ENCODE peak calls at places on chromosomes 7 and 10, in five cellular contexts. One of them, this sample, is unnamed.

GRCh38 chr7:54995631-54996340 is 23.0 kb upstream of the EGFR start:
- DNase-seq in NCI-H1417: no peak
- DNase-seq in kidney tubule cell: peak
- DNase-seq in psoas muscle: no peak
- DNase-seq in AG10803: peak
- DNase-seq in this sample: peak

GRCh38 chr10:99676895-99677294 is 17.6 kb downstream of the ENTPD7 start:
- DNase-seq in kidney tubule cell: no peak
- DNase-seq in NCI-H1417: no peak
- DNase-seq in psoas muscle: no peak
- DNase-seq in AG10803: peak
- DNase-seq in this sample: no peak

GRCh38 chr7:127909424-127910152 is 121.6 kb downstream of the LRRC4 start:
- DNase-seq in kidney tubule cell: no peak
- DNase-seq in AG10803: no peak
- DNase-seq in psoas muscle: no peak
- DNase-seq in NCI-H1417: no peak
- DNase-seq in this sample: no peak

GRCh38 chr10:59993931-59994330 is 87.6 kb upstream of the CCDC6 start:
- DNase-seq in psoas muscle: no peak
- DNase-seq in NCI-H1417: no peak
- DNase-seq in kidney tubule cell: peak
- DNase-seq in AG10803: no peak
- DNase-seq in this sample: peak

GRCh38 chr7:106022193-106022821 is 59.2 kb downstream of the CDHR3 start:
- DNase-seq in kidney tubule cell: no peak
- DNase-seq in psoas muscle: no peak
- DNase-seq in NCI-H1417: no peak
- DNase-seq in AG10803: no peak
- DNase-seq in this sample: no peak

GRCh38 chr10:122143238-122143841 is 127.8 kb upstream of the BTBD16 start:
- DNase-seq in kidney tubule cell: no peak
- DNase-seq in psoas muscle: no peak
- DNase-seq in NCI-H1417: no peak
- DNase-seq in AG10803: no peak
- DNase-seq in this sample: peak

GRCh38 chr10:7512487-7512886 is 101.7 kb upstream of the SFMBT2 start:
- DNase-seq in NCI-H1417: peak
- DNase-seq in AG10803: no peak
- DNase-seq in kidney tubule cell: no peak
- DNase-seq in psoas muscle: no peak
- DNase-seq in this sample: no peak

GRCh38 chr7:124051978-124052377 is 19.1 kb upstream of the TMEM229A start:
- DNase-seq in psoas muscle: no peak
- DNase-seq in AG10803: no peak
- DNase-seq in NCI-H1417: no peak
- DNase-seq in kidney tubule cell: no peak
- DNase-seq in this sample: no peak

GRCh38 chr10:31319602-31320178 is 674 bp downstream of the ZEB1 start:
- DNase-seq in psoas muscle: no peak
- DNase-seq in AG10803: no peak
- DNase-seq in NCI-H1417: no peak
- DNase-seq in kidney tubule cell: no peak
- DNase-seq in this sample: no peak

GRCh38 chr7:134789967-134790685 is 10.7 kb downstream of the CALD1 start:
- DNase-seq in AG10803: peak
- DNase-seq in NCI-H1417: peak
- DNase-seq in kidney tubule cell: no peak
- DNase-seq in psoas muscle: no peak
- DNase-seq in this sample: no peak

GRCh38 chr7:9657257-9657656 is 1223.8 kb downstream of the NXPH1 start:
- DNase-seq in NCI-H1417: peak
- DNase-seq in kidney tubule cell: no peak
- DNase-seq in AG10803: no peak
- DNase-seq in psoas muscle: no peak
- DNase-seq in this sample: no peak

GRCh38 chr10:66246177-66246576 is 679.7 kb upstream of the LRRTM3 start:
- DNase-seq in AG10803: no peak
- DNase-seq in kidney tubule cell: no peak
- DNase-seq in psoas muscle: no peak
- DNase-seq in NCI-H1417: no peak
- DNase-seq in this sample: no peak

GRCh38 chr10:62665771-62666170 is 138.7 kb upstream of the ADO start:
- DNase-seq in kidney tubule cell: no peak
- DNase-seq in psoas muscle: no peak
- DNase-seq in NCI-H1417: peak
- DNase-seq in AG10803: no peak
- DNase-seq in this sample: no peak

GRCh38 chr7:35415411-35415822 is 161.5 kb upstream of the TBX20 start:
- DNase-seq in AG10803: no peak
- DNase-seq in kidney tubule cell: no peak
- DNase-seq in psoas muscle: no peak
- DNase-seq in NCI-H1417: no peak
- DNase-seq in this sample: no peak

GRCh38 chr10:114486938-114487814 is 82.9 kb upstream of the AFAP1L2 start:
- DNase-seq in kidney tubule cell: peak
- DNase-seq in NCI-H1417: peak
- DNase-seq in AG10803: no peak
- DNase-seq in psoas muscle: no peak
- DNase-seq in this sample: peak

GRCh38 chr10:101063548-101064414 is 2.0 kb downstream of the KAZALD1 start:
- DNase-seq in AG10803: no peak
- DNase-seq in kidney tubule cell: no peak
- DNase-seq in psoas muscle: no peak
- DNase-seq in NCI-H1417: peak
- DNase-seq in this sample: no peak

GRCh38 chr10:48449501-48450232 is 143.2 kb downstream of the MAPK8 start:
- DNase-seq in AG10803: no peak
- DNase-seq in kidney tubule cell: no peak
- DNase-seq in NCI-H1417: no peak
- DNase-seq in psoas muscle: no peak
- DNase-seq in this sample: no peak

GRCh38 chr7:111744501-111745155 is 182.3 kb upstream of the IMMP2L start:
- DNase-seq in psoas muscle: no peak
- DNase-seq in kidney tubule cell: peak
- DNase-seq in NCI-H1417: no peak
- DNase-seq in AG10803: peak
- DNase-seq in this sample: peak

GRCh38 chr7:37277513-37277912 is 171.2 kb downstream of the ELMO1 start:
- DNase-seq in NCI-H1417: no peak
- DNase-seq in AG10803: no peak
- DNase-seq in psoas muscle: no peak
- DNase-seq in kidney tubule cell: no peak
- DNase-seq in this sample: no peak

GRCh38 chr7:34296663-34297062 is 361.4 kb upstream of the NPSR1 start:
- DNase-seq in kidney tubule cell: peak
- DNase-seq in NCI-H1417: no peak
- DNase-seq in AG10803: peak
- DNase-seq in psoas muscle: no peak
- DNase-seq in this sample: no peak

GRCh38 chr7:103712991-103713778 is 267.2 kb upstream of the SLC26A5 start:
- DNase-seq in psoas muscle: no peak
- DNase-seq in AG10803: peak
- DNase-seq in NCI-H1417: no peak
- DNase-seq in kidney tubule cell: no peak
- DNase-seq in this sample: no peak

GRCh38 chr10:21401196-21401595 is 124.3 kb downstream of the SKIDA1 start:
- DNase-seq in psoas muscle: no peak
- DNase-seq in kidney tubule cell: peak
- DNase-seq in NCI-H1417: no peak
- DNase-seq in AG10803: peak
- DNase-seq in this sample: peak

GRCh38 chr7:31488562-31489203 is 25.2 kb upstream of the ITPRID1 start:
- DNase-seq in psoas muscle: peak
- DNase-seq in AG10803: peak
- DNase-seq in kidney tubule cell: peak
- DNase-seq in NCI-H1417: peak
- DNase-seq in this sample: peak

GRCh38 chr7:101153969-101154692 is at the start of gene AP1S1:
- DNase-seq in kidney tubule cell: peak
- DNase-seq in NCI-H1417: peak
- DNase-seq in AG10803: peak
- DNase-seq in psoas muscle: peak
- DNase-seq in this sample: peak

GRCh38 chr10:111126981-111127848 is 50.4 kb downstream of the ADRA2A start:
- DNase-seq in AG10803: no peak
- DNase-seq in psoas muscle: no peak
- DNase-seq in NCI-H1417: no peak
- DNase-seq in kidney tubule cell: peak
- DNase-seq in this sample: no peak

GRCh38 chr10:86068532-86069337 is 297.9 kb downstream of the GRID1 start:
- DNase-seq in NCI-H1417: peak
- DNase-seq in kidney tubule cell: no peak
- DNase-seq in psoas muscle: no peak
- DNase-seq in AG10803: no peak
- DNase-seq in this sample: no peak

GRCh38 chr10:63703113-63703670 is 182.0 kb downstream of the REEP3 start:
- DNase-seq in psoas muscle: no peak
- DNase-seq in AG10803: peak
- DNase-seq in kidney tubule cell: peak
- DNase-seq in NCI-H1417: peak
- DNase-seq in this sample: peak

GRCh38 chr10:89646833-89647570 is 2.0 kb upstream of the PANK1 start:
- DNase-seq in AG10803: peak
- DNase-seq in kidney tubule cell: no peak
- DNase-seq in NCI-H1417: no peak
- DNase-seq in psoas muscle: no peak
- DNase-seq in this sample: no peak

GRCh38 chr10:130179640-130180039 is 43.4 kb downstream of the GLRX3 start:
- DNase-seq in psoas muscle: no peak
- DNase-seq in AG10803: peak
- DNase-seq in kidney tubule cell: peak
- DNase-seq in NCI-H1417: peak
- DNase-seq in this sample: peak

GRCh38 chr7:28854750-28855074 is 103.4 kb downstream of the TRIL start:
- DNase-seq in AG10803: no peak
- DNase-seq in kidney tubule cell: no peak
- DNase-seq in NCI-H1417: no peak
- DNase-seq in psoas muscle: no peak
- DNase-seq in this sample: no peak

GRCh38 chr10:63554666-63555065 is 33.5 kb downstream of the REEP3 start:
- DNase-seq in AG10803: peak
- DNase-seq in psoas muscle: no peak
- DNase-seq in kidney tubule cell: peak
- DNase-seq in NCI-H1417: no peak
- DNase-seq in this sample: peak

GRCh38 chr10:79559726-79560125 is 481 bp downstream of the SFTPA2 start:
- DNase-seq in psoas muscle: no peak
- DNase-seq in kidney tubule cell: peak
- DNase-seq in AG10803: peak
- DNase-seq in NCI-H1417: no peak
- DNase-seq in this sample: peak

GRCh38 chr7:96136600-96137239 is 185.2 kb downstream of the SLC25A13 start:
- DNase-seq in AG10803: no peak
- DNase-seq in NCI-H1417: peak
- DNase-seq in psoas muscle: no peak
- DNase-seq in kidney tubule cell: no peak
- DNase-seq in this sample: peak

GRCh38 chr10:4503076-4503475 is 322.9 kb upstream of the AKR1E2 start:
- DNase-seq in psoas muscle: no peak
- DNase-seq in AG10803: peak
- DNase-seq in NCI-H1417: no peak
- DNase-seq in kidney tubule cell: no peak
- DNase-seq in this sample: no peak

GRCh38 chr7:151895008-151895661 is 18.2 kb upstream of the PRKAG2 start:
- DNase-seq in kidney tubule cell: no peak
- DNase-seq in AG10803: no peak
- DNase-seq in psoas muscle: no peak
- DNase-seq in NCI-H1417: no peak
- DNase-seq in this sample: peak